ENCODE peak calls at places on chromosomes 12 and 14, in four cellular contexts. E is body of pancreas, O is hepatocyte, W is neural progenitor cell. A is an unnamed sample.

GRCh38 chr14:53956427-53957201 is at the start of gene BMP4:
- DNase-seq in O (peak; percentile 85), W (peak; percentile 86), E (peak; percentile 51), A (peak; percentile 94)

GRCh38 chr12:13167226-13167625 is 29.3 kb upstream of the EMP1 start:
- DNase-seq in O (peak; percentile 29), W (no peak), E (no peak), A (no peak)

GRCh38 chr12:32444895-32445294 is 45.5 kb downstream of the FGD4 start:
- DNase-seq in E (peak; percentile 19), W (peak; percentile 29), O (peak; percentile 83), A (peak; percentile 68)

GRCh38 chr14:73273799-73274198 is 36.5 kb downstream of the PAPLN start:
- DNase-seq in W (no peak), E (no peak), O (no peak), A (no peak)

GRCh38 chr12:112904571-112904970 is 2.2 kb upstream of the OAS1 start:
- DNase-seq in E (no peak), O (no peak), W (no peak), A (no peak)

GRCh38 chr12:129901256-129901655 is 2.6 kb downstream of the TMEM132D start:
- DNase-seq in O (peak; percentile 25), W (no peak), E (no peak), A (no peak)

GRCh38 chr14:61145903-61146411 is 135.2 kb downstream of the TMEM30B start:
- DNase-seq in W (peak; percentile 11), O (peak; percentile 34), E (no peak), A (no peak)

GRCh38 chr12:63961543-63961942 is 117.0 kb downstream of the SRGAP1 start:
- DNase-seq in W (no peak), O (no peak), E (no peak), A (no peak)

GRCh38 chr12:125341422-125341821 is 276.2 kb downstream of the AACS start:
- DNase-seq in W (no peak), E (no peak), O (no peak), A (no peak)

GRCh38 chr12:90280564-90281058 is 572.0 kb upstream of the ATP2B1 start:
- DNase-seq in O (no peak), E (no peak), W (no peak), A (no peak)

GRCh38 chr12:121748218-121748570 is 35.6 kb downstream of the TMEM120B start:
- DNase-seq in O (peak; percentile 30), W (no peak), E (no peak), A (no peak)

GRCh38 chr14:96083667-96084320 is 44.6 kb downstream of the C14orf132 start:
- DNase-seq in E (peak; percentile 77), W (no peak), O (no peak), A (no peak)

GRCh38 chr14:96084796-96085195 is 45.6 kb downstream of the C14orf132 start:
- DNase-seq in W (no peak), O (no peak), E (no peak), A (no peak)

GRCh38 chr14:96086574-96087077 is 47.5 kb downstream of the C14orf132 start:
- DNase-seq in O (no peak), E (no peak), W (no peak), A (no peak)

GRCh38 chr14:96086032-96086431 is 46.9 kb downstream of the C14orf132 start:
- DNase-seq in W (no peak), E (no peak), O (peak; percentile 53), A (no peak)

GRCh38 chr14:96085369-96085768 is 46.2 kb downstream of the C14orf132 start:
- DNase-seq in O (no peak), W (no peak), E (no peak), A (no peak)
- H3K4me1 ChIP-seq in O (no peaks in the 10 kb centered on the region), W (no peaks in the 10 kb centered on the region), E (peaks cover 12% of the 10 kb centered on the region), A (no peaks in the 10 kb centered on the region)

GRCh38 chr14:69235708-69236107 is 24.2 kb upstream of the GALNT16 start:
- DNase-seq in E (no peak), W (no peak), O (no peak), A (no peak)
- H3K36me3 ChIP-seq in E (peaks cover 20% of the 10 kb centered on the region), W (no peaks in the 10 kb centered on the region), O (no peaks in the 10 kb centered on the region), A (no peaks in the 10 kb centered on the region)

DNA sequence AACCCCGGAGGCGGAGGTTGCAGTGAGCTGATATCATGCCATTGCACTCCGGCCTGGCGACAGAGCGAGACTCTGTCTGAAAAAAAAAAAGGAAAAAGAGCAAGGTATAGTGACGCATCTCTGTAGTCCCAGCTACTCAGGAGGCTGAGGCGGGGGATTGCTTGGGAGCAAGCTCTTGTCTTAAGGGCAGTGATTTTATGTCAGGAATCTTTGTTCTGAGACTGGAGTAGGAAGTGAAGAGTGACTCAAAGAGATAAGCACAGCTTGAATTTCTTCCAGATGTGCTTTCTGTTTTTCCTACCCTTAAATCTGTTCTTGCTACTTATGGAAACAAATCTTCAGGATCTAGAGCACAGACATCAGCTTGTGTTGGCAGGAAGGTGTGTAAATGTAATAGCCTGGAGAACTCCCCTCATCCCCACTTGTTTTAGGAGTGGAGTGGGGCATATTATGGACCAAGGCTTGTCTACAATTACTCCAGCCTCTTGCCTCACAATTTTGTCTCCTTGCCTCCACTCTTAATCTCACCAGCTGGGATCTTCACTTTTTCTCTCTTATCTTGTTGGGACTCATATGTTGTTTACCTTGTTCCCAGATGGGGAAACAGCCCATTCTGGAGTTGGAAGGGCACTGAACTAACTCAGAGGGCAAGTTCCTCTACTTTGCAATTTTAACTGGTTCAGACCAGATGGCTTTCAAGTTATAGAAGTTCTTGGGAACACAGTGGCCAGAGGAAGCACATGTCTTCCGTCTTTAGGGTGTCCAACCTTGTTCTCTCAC is 7.5 kb downstream of the TMED2 start:
- DNase-seq in W (no peak), O (peak; percentile 18), E (no peak), A (no peak)
- H3K4me1 ChIP-seq in W (no peaks in the 10 kb centered on the region), O (peaks cover 23% of the 10 kb centered on the region), E (peaks cover 84% of the 10 kb centered on the region), A (no peaks in the 10 kb centered on the region)

DNA sequence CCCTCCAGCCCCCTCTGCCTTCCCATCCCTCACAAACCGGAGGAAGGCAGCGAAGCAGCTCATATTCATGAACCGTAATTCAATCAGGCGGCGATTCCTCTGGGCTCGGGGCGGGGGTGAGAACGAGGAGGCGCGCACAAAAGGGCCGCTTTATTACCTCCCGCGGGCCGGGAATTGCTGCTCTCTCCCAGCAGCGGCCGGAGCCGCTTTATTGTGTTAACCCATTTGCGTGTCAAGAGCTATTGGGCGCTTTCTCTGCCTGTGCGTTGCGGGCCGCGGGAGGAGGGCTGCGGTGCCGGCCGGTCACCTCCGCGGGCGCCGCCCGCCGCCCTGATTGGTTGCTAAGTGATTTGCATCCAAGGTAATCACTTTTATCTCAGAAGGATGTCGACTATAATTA is 4.8 kb downstream of the FAM222A start:
- DNase-seq in E (no peak), W (peak; percentile 94), O (peak; percentile 48), A (no peak)
- H3K36me3 ChIP-seq in E (no peaks in the 10 kb centered on the region), W (no peaks in the 10 kb centered on the region), O (no peaks in the 10 kb centered on the region), A (no peaks in the 10 kb centered on the region)

DNA sequence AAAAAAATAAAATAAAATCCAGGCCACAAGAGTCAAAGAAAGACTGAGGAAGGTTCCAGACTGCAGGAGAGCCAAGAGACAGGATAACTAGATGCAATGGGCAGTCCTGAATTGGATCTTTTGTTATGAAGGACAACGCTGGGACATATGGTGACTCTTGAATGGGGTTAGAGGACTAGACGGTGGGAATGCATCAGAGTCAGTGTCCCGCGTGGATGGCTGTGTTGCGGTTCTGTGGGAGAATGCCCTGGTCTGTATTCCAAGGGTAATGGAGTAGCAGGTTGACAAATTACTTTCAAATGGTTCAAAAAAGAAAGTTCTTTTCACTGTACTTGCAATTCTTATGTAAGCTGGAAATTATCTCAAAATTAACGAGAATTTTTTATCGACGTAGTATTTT is 20.1 kb downstream of the SSH1 start:
- DNase-seq in O (no peak), E (no peak), W (no peak), A (no peak)
- H3K4me1 ChIP-seq in O (peaks cover 38% of the 10 kb centered on the region), E (peaks cover 50% of the 10 kb centered on the region), W (peaks cover 21% of the 10 kb centered on the region), A (peaks cover 19% of the 10 kb centered on the region)

A was measured in Caco-2.